ENCODE peak calls at places on chromosomes 4 and X, in six cellular contexts. W is psoas muscle, Q is transverse colon, K is body of pancreas, B is adrenal gland, Z is OCI-LY7. H is an unnamed sample.

GRCh38 chr4:142314686-142315085 is 531.4 kb downstream of the INPP4B start:
- DNase-seq in W (no peak), Q (peak; percentile 64), K (peak; percentile 82), B (no peak), Z (no peak), H (peak; percentile 73)

GRCh38 chrX:51496501-51497291 is at the start of gene NUDT11:
- DNase-seq in W (peak; percentile 57), Q (peak; percentile 46), K (peak; percentile 57), B (peak; percentile 55), Z (peak; percentile 70), H (peak; percentile 67)

GRCh38 chrX:74119016-74119910 is 184.7 kb upstream of the ZCCHC13 start:
- DNase-seq in W (no peak), Q (no peak), K (no peak), B (no peak), Z (no peak), H (no peak)

GRCh38 chrX:36963852-36964251 is 44.3 kb upstream of the FAM47C start:
- DNase-seq in W (no peak), Q (no peak), K (no peak), B (no peak), Z (no peak), H (no peak)

GRCh38 chrX:153488231-153488914 is 6.4 kb upstream of the BGN start:
- DNase-seq in W (no peak), Q (no peak), K (peak; percentile 16), B (peak; percentile 43), Z (no peak), H (no peak)

GRCh38 chr4:168248311-168248710 is 70.2 kb downstream of the DDX60 start:
- DNase-seq in W (no peak), Q (no peak), K (no peak), B (no peak), Z (no peak), H (no peak)

GRCh38 chr4:70637239-70637920 is 8.8 kb downstream of the ENAM start:
- DNase-seq in W (no peak), Q (no peak), K (peak; percentile 33), B (no peak), Z (no peak), H (no peak)

GRCh38 chr4:118738999-118739690 is 54.0 kb downstream of the METTL14 start:
- DNase-seq in W (no peak), Q (no peak), K (no peak), B (no peak), Z (no peak), H (no peak)

GRCh38 chrX:152845618-152846240 is 14.9 kb downstream of the NSDHL start:
- DNase-seq in W (no peak), Q (no peak), K (no peak), B (peak; percentile 64), Z (no peak), H (no peak)

GRCh38 chr4:168848977-168849687 is 160.9 kb downstream of the CBR4 start:
- DNase-seq in W (no peak), Q (no peak), K (no peak), B (no peak), Z (no peak), H (no peak)

GRCh38 chr4:48594185-48594584 is 104.1 kb downstream of the ZAR1 start:
- DNase-seq in W (no peak), Q (no peak), K (no peak), B (no peak), Z (no peak), H (no peak)

GRCh38 chr4:56049428-56050212 is 100.9 kb downstream of the CEP135 start:
- DNase-seq in W (no peak), Q (peak; percentile 32), K (peak; percentile 8), B (no peak), Z (peak; percentile 75), H (peak; percentile 36)

GRCh38 chr4:8859550-8860095 is 12.0 kb downstream of the HMX1 start:
- DNase-seq in W (peak; percentile 39), Q (no peak), K (no peak), B (no peak), Z (no peak), H (no peak)

GRCh38 chr4:26141916-26142638 is 178.7 kb upstream of the RBPJ start:
- DNase-seq in W (peak; percentile 62), Q (peak; percentile 54), K (peak; percentile 65), B (peak; percentile 43), Z (no peak), H (no peak)

GRCh38 chrX:77668391-77669237 is 117.4 kb downstream of the ATRX start:
- DNase-seq in W (no peak), Q (no peak), K (no peak), B (no peak), Z (no peak), H (no peak)

GRCh38 chr4:2804449-2804972 is 11.6 kb downstream of the SH3BP2 start:
- DNase-seq in W (peak; percentile 35), Q (no peak), K (no peak), B (no peak), Z (no peak), H (no peak)

GRCh38 chr4:2804973-2805501 is 12.2 kb downstream of the SH3BP2 start:
- DNase-seq in W (peak; percentile 48), Q (no peak), K (no peak), B (no peak), Z (no peak), H (no peak)

GRCh38 chr4:2807571-2807970 is 14.7 kb downstream of the SH3BP2 start:
- DNase-seq in W (peak; percentile 54), Q (no peak), K (no peak), B (no peak), Z (no peak), H (no peak)

GRCh38 chr4:2806392-2807355 is 13.8 kb downstream of the SH3BP2 start:
- DNase-seq in W (peak; percentile 84), Q (peak; percentile 80), K (peak; percentile 78), B (peak; percentile 57), Z (no peak), H (no peak)

DNA sequence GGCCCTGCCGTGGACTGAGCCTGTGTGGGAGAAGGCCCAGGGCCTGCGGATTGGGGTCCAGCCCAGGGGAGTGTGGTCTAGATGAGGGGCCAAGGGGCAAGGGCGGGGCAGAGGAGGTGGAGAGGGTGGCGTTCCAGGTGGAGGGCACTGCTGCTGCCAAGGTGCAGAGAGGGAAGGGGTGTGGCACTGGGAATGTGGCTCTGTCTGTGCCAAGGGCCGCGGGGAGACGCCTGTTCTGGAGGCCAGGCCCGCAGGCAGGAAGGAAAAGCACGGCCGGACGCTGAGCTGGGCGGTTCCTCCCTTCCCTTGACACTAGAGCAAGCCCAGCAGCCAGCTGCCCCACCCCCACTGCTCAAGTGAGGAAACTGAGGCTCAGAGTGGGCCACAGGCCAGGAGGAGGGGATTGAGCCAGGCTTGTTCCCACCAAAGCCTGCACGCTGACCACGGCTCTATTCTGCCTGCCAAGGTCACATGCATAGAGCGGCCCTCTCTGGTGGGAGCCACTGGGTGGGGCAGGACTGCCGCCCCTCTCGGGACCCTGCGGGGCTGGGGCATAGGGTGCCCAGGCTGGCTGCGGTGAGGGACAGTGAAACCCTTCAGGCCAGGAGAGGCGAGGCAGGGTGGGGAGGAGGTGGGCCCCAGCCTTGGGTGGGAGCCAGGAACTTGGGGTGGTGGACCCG is 13.0 kb downstream of the SH3BP2 start:
- DNase-seq in W (peak; percentile 74), Q (peak; percentile 92), K (peak; percentile 84), B (no peak), Z (no peak), H (no peak)
- H3K4me1 ChIP-seq in W (peaks cover 53% of the 10 kb centered on the region), Q (peaks cover 55% of the 10 kb centered on the region), K (peaks cover 45% of the 10 kb centered on the region), B (peaks cover 75% of the 10 kb centered on the region), Z (peaks cover 14% of the 10 kb centered on the region), H (no peaks in the 10 kb centered on the region)

GRCh38 chrX:22060952-22061351 is 28.8 kb downstream of the PHEX start:
- DNase-seq in W (no peak), Q (no peak), K (no peak), B (no peak), Z (no peak), H (no peak)

GRCh38 chrX:22059800-22060199 is 27.7 kb downstream of the PHEX start:
- DNase-seq in W (no peak), Q (no peak), K (no peak), B (no peak), Z (no peak), H (no peak)

GRCh38 chrX:22056235-22056634 is 24.1 kb downstream of the PHEX start:
- DNase-seq in W (no peak), Q (no peak), K (no peak), B (no peak), Z (no peak), H (no peak)

GRCh38 chrX:22060451-22060940 is 28.4 kb downstream of the PHEX start:
- DNase-seq in W (no peak), Q (no peak), K (no peak), B (no peak), Z (peak; percentile 1), H (no peak)

DNA sequence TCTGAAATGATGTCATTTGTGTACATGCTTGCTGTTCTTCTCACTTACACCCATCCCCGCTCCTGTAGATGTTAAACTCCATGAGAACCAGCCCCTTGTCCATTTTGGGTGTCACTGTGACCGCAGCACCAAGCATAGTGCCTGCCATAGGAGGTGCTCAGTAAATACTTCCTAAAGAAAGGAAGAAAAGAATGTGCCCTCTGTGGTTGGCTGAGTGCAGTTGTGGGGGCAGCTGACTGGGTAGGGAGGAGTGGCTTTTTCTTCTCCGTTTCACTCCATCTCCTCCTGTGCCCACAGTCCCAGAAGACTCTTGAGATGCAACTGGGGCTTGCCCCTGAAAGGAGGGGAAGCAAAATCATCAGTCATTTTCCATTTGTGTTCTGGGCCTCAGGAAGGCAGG is 25.5 kb downstream of the PHEX start:
- DNase-seq in W (no peak), Q (no peak), K (no peak), B (no peak), Z (no peak), H (no peak)
- H3K4me1 ChIP-seq in W (no peaks in the 10 kb centered on the region), Q (no peaks in the 10 kb centered on the region), K (no peaks in the 10 kb centered on the region), B (no peaks in the 10 kb centered on the region), Z (peaks cover 6% of the 10 kb centered on the region), H (no peaks in the 10 kb centered on the region)

GRCh38 chrX:41720125-41720780 is 3.7 kb upstream of the GPR82 start:
- DNase-seq in W (no peak), Q (peak; percentile 22), K (no peak), B (no peak), Z (peak; percentile 29), H (no peak)
- H3K4me1 ChIP-seq in W (no peaks in the 10 kb centered on the region), Q (no peaks in the 10 kb centered on the region), K (no peaks in the 10 kb centered on the region), B (no peaks in the 10 kb centered on the region), Z (peaks cover 49% of the 10 kb centered on the region), H (no peaks in the 10 kb centered on the region)

GRCh38 chr4:184453402-184454160 is 20.8 kb downstream of the IRF2 start:
- DNase-seq in W (no peak), Q (peak; percentile 59), K (peak; percentile 65), B (no peak), Z (peak; percentile 74), H (peak; percentile 87)

GRCh38 chr4:184450045-184450444 is 24.3 kb downstream of the IRF2 start:
- DNase-seq in W (no peak), Q (no peak), K (no peak), B (no peak), Z (no peak), H (no peak)

GRCh38 chr4:184448828-184449227 is 25.5 kb downstream of the IRF2 start:
- DNase-seq in W (peak; percentile 65), Q (peak; percentile 44), K (peak; percentile 45), B (peak; percentile 68), Z (no peak), H (peak; percentile 94)

GRCh38 chr4:184450743-184451142 is 23.6 kb downstream of the IRF2 start:
- DNase-seq in W (no peak), Q (no peak), K (no peak), B (no peak), Z (no peak), H (no peak)

DNA sequence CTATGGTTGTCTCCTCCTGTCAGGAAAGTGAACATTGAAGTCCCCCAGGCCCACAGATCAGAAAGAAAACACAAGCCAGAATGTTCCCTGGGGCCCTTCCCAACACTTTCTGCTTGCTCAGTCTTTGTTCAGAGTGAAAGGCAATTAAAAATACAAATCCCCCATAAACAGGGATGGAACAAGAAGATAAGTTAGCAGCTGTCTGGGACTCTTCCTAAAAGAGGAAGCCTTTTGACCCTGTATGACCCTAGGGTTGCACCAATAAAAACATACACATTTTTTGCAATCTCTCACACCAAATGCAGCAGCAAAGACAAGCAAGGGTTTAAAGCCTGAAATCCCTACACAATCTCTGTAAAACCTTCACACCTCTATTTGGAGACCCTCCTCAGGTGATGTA is 22.6 kb downstream of the IRF2 start:
- DNase-seq in W (no peak), Q (no peak), K (no peak), B (no peak), Z (no peak), H (no peak)
- H3K4me1 ChIP-seq in W (peaks cover 78% of the 10 kb centered on the region), Q (peaks cover 33% of the 10 kb centered on the region), K (peaks cover 24% of the 10 kb centered on the region), B (peaks cover 76% of the 10 kb centered on the region), Z (peaks cover 42% of the 10 kb centered on the region), H (peaks cover 82% of the 10 kb centered on the region)

H was measured in MM.1S.